ENCODE peak calls at places on chromosomes 5 and 9, in nine cellular contexts. L is mucosa of descending colon, N is GM12878, E is fibroblast of lung, W is Peyer's patch, S is neural progenitor cell, Q is lung, V is psoas muscle, U is Panc1. M is an unnamed sample.

GRCh38 chr5:94778712-94779111 is 160.2 kb downstream of the SLF1 start:
- DNase-seq in L (no peak), N (no peak), E (no peak), W (no peak), S (no peak), Q (no peak), V (no peak), U (no peak), M (no peak)

GRCh38 chr9:97386733-97387503 is 25.0 kb upstream of the TDRD7 start:
- DNase-seq in L (peak; percentile 89), N (no peak), E (peak; percentile 63), W (peak; percentile 85), S (peak; percentile 80), Q (peak; percentile 70), V (peak; percentile 62), U (peak; percentile 36), M (peak; percentile 73)

GRCh38 chr9:135666534-135667402 is 3.7 kb downstream of the LCN9 start:
- DNase-seq in L (no peak), N (no peak), E (no peak), W (peak; percentile 22), S (no peak), Q (no peak), V (no peak), U (no peak), M (no peak)

GRCh38 chr5:478355-478981 is 35.5 kb downstream of the EXOC3 start:
- DNase-seq in L (no peak), N (no peak), E (no peak), W (no peak), S (no peak), Q (no peak), V (no peak), U (no peak), M (no peak)

GRCh38 chr5:65184780-65185179 is 296.9 kb downstream of the ADAMTS6 start:
- DNase-seq in L (peak; percentile 4), N (no peak), E (no peak), W (no peak), S (peak; percentile 70), Q (no peak), V (no peak), U (no peak), M (no peak)

GRCh38 chr9:94936411-94936810 is 209.9 kb downstream of the AOPEP start:
- DNase-seq in L (no peak), N (no peak), E (peak; percentile 80), W (no peak), S (no peak), Q (no peak), V (no peak), U (no peak), M (no peak)

GRCh38 chr5:54460181-54460919 is 4.9 kb downstream of the HSPB3 start:
- DNase-seq in L (no peak), N (no peak), E (peak; percentile 18), W (no peak), S (no peak), Q (no peak), V (no peak), U (no peak), M (no peak)

GRCh38 chr9:124137009-124137943 is 120.5 kb upstream of the NEK6 start:
- DNase-seq in L (no peak), N (peak; percentile 94), E (no peak), W (no peak), S (no peak), Q (no peak), V (no peak), U (no peak), M (no peak)

GRCh38 chr9:126357074-126357473 is 30.4 kb downstream of the MVB12B start:
- DNase-seq in L (no peak), N (no peak), E (no peak), W (no peak), S (no peak), Q (no peak), V (no peak), U (no peak), M (no peak)

GRCh38 chr5:161399996-161400562 is 146.4 kb downstream of the GABRB2 start:
- DNase-seq in L (no peak), N (no peak), E (no peak), W (no peak), S (no peak), Q (no peak), V (no peak), U (no peak), M (no peak)

GRCh38 chr9:91843623-91844111 is 106.4 kb downstream of the ROR2 start:
- DNase-seq in L (no peak), N (no peak), E (peak; percentile 60), W (no peak), S (peak; percentile 60), Q (no peak), V (no peak), U (no peak), M (peak; percentile 23)

GRCh38 chr5:177371705-177372533 is 12.3 kb upstream of the SLC34A1 start:
- DNase-seq in L (no peak), N (no peak), E (no peak), W (no peak), S (no peak), Q (no peak), V (no peak), U (no peak), M (no peak)

GRCh38 chr9:132645306-132645705 is 24.5 kb downstream of the DDX31 start:
- DNase-seq in L (no peak), N (no peak), E (no peak), W (no peak), S (no peak), Q (no peak), V (no peak), U (no peak), M (no peak)

GRCh38 chr9:132641216-132641615 is 28.6 kb downstream of the DDX31 start:
- DNase-seq in L (no peak), N (no peak), E (no peak), W (no peak), S (no peak), Q (no peak), V (no peak), U (no peak), M (no peak)

GRCh38 chr9:132646726-132647125 is 23.1 kb downstream of the DDX31 start:
- DNase-seq in L (no peak), N (no peak), E (peak; percentile 47), W (no peak), S (no peak), Q (no peak), V (no peak), U (no peak), M (no peak)

GRCh38 chr9:132645711-132646110 is 24.1 kb downstream of the DDX31 start:
- DNase-seq in L (no peak), N (no peak), E (no peak), W (no peak), S (no peak), Q (no peak), V (no peak), U (no peak), M (no peak)

GRCh38 chr9:132644251-132644650 is 25.5 kb downstream of the DDX31 start:
- DNase-seq in L (no peak), N (no peak), E (no peak), W (no peak), S (peak; percentile 38), Q (no peak), V (no peak), U (no peak), M (no peak)
- TF ChIP-seq CTCF in L (no peak), N (peak; percentile 4), E (no peak), W (no peak), S (peak; percentile 41), Q (no peak), V (no peak), U (no peak), M (no peak)

GRCh38 chr9:114344188-114344566 is 14.5 kb downstream of the ORM2 start:
- DNase-seq in L (no peak), N (no peak), E (no peak), W (no peak), S (no peak), Q (no peak), V (no peak), U (no peak), M (no peak)

GRCh38 chr9:114345493-114346065 is 15.9 kb downstream of the ORM2 start:
- DNase-seq in L (no peak), N (no peak), E (no peak), W (no peak), S (no peak), Q (no peak), V (no peak), U (no peak), M (no peak)

GRCh38 chr9:114346146-114346545 is 16.5 kb downstream of the ORM2 start:
- DNase-seq in L (no peak), N (no peak), E (no peak), W (no peak), S (no peak), Q (no peak), V (no peak), U (no peak), M (no peak)

GRCh38 chr9:114343471-114344187 is 14.0 kb downstream of the ORM2 start:
- DNase-seq in L (no peak), N (no peak), E (no peak), W (no peak), S (no peak), Q (no peak), V (no peak), U (no peak), M (no peak)

GRCh38 chr9:114344692-114345091 is 15.0 kb downstream of the ORM2 start:
- DNase-seq in L (no peak), N (no peak), E (no peak), W (no peak), S (no peak), Q (no peak), V (no peak), U (no peak), M (no peak)
- H3K36me3 ChIP-seq in L (peaks cover 9% of the 10 kb centered on the region), N (peaks cover 66% of the 10 kb centered on the region), E (peaks cover 24% of the 10 kb centered on the region), W (no peaks in the 10 kb centered on the region), S (no peaks in the 10 kb centered on the region), Q (peaks cover 78% of the 10 kb centered on the region), V (peaks cover 47% of the 10 kb centered on the region), U (no peaks in the 10 kb centered on the region), M (peaks cover 100% of the 10 kb centered on the region)

GRCh38 chr5:76736679-76737078 is 20.8 kb downstream of the F2R start:
- DNase-seq in L (no peak), N (no peak), E (no peak), W (no peak), S (no peak), Q (no peak), V (no peak), U (no peak), M (no peak)
- H3K4me1 ChIP-seq in L (no peaks in the 10 kb centered on the region), N (peaks cover 40% of the 10 kb centered on the region), E (no peaks in the 10 kb centered on the region), W (no peaks in the 10 kb centered on the region), S (peaks cover 7% of the 10 kb centered on the region), Q (peaks cover 3% of the 10 kb centered on the region), V (no peaks in the 10 kb centered on the region), U (peaks cover 7% of the 10 kb centered on the region), M (no peaks in the 10 kb centered on the region)

DNA sequence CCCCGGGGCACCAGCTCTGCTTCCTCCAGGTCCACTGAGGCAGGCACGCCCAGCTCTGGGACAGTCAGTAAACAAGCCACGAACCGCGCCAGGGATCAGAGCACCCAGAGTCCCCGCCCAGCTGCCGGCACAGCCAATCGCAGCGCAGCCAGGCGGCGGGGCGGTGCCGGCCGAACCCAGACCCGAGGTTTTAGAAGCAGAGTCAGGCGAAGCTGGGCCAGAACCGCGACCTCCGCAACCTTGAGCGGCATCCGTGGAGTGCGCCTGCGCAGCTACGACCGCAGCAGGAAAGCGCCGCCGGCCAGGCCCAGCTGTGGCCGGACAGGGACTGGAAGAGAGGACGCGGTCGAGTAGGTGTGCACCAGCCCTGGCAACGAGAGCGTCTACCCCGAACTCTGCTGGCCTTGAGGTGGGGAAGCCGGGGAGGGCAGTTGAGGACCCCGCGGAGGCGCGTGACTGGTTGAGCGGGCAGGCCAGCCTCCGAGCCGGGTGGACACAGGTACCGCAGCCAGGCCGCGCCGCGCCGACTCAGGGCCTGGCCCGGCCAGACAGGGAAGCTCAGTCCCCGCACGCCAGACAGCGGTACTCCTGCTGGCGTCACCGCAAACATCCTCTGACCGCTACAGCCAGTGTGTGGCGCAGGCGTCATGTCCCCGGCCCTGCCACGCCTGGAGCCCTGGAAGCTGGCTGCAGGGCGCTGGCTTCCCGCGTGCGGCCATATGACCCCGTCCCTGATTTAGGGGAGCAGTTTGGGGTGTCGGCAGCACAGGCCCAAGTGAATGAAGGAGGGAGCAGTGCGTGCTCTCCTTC is at the start of gene CTSL:
- DNase-seq in L (peak; percentile 90), N (no peak), E (peak; percentile 87), W (peak; percentile 84), S (peak; percentile 90), Q (peak; percentile 83), V (peak; percentile 94), U (no peak), M (peak; percentile 85)
- TF ChIP-seq CTCF in L (no peak), N (no peak), E (no peak), W (peak; percentile 40), S (peak; percentile 52), Q (no peak), V (no peak), U (peak; percentile 28), M (no peak)